ENCODE peak calls at places on chromosome 1, in five cellular contexts. C is left lung, Z is heart right ventricle, M is uterus, H is COR-L47. P is an unnamed sample.

GRCh38 chr1:200258447-200259375 is 151.1 kb downstream of the ZNF281 start:
- DNase-seq in C (no peak), Z (no peak), M (no peak), H (peak), P (peak)

GRCh38 chr1:15100369-15101111 is 53.0 kb upstream of the TMEM51 start:
- DNase-seq in C (no peak), Z (peak), M (peak), H (peak), P (peak)

GRCh38 chr1:107683683-107684082 is 281.3 kb downstream of the VAV3 start:
- DNase-seq in C (no peak), Z (no peak), M (no peak), H (no peak), P (no peak)

GRCh38 chr1:207847116-207847515 is 63.8 kb downstream of the CD34 start:
- DNase-seq in C (no peak), Z (no peak), M (no peak), H (no peak), P (no peak)

GRCh38 chr1:41411229-41411628 is 50.0 kb downstream of the FOXO6 start:
- DNase-seq in C (no peak), Z (no peak), M (no peak), H (peak), P (no peak)

GRCh38 chr1:110746644-110747259 is 72.0 kb upstream of the KCNA3 start:
- DNase-seq in C (no peak), Z (peak), M (no peak), H (no peak), P (peak)

GRCh38 chr1:37519613-37520012 is 5.0 kb upstream of the MEAF6 start:
- DNase-seq in C (no peak), Z (no peak), M (no peak), H (no peak), P (no peak)

GRCh38 chr1:92480200-92480812 is 6.4 kb downstream of the GFI1 start:
- DNase-seq in C (peak), Z (no peak), M (no peak), H (no peak), P (peak)

GRCh38 chr1:1033009-1033587 is 13.2 kb downstream of the AGRN start:
- DNase-seq in C (peak), Z (peak), M (peak), H (peak), P (peak)

GRCh38 chr1:58926177-58926576 is 142.3 kb upstream of the JUN start:
- DNase-seq in C (no peak), Z (no peak), M (no peak), H (no peak), P (no peak)

P was measured in NB4.